ENCODE peak calls at places on chromosomes 13 and 19, in eight cellular contexts. D is SJSA1; Y is activated CD4-positive, alpha-beta T cell treated with anti-CD3 and anti-CD28 coated beads, Interleukin-2, amount 10 ng/mL, durations not matched to agents 7 days and 5 days; E is activated T-cell treated with anti-CD3 and anti-CD28 coated beads, Interleukin-2, amount 50 U/mL, for 1 hour; O is sigmoid colon; T is NCI-H1092 treated with DMSO at 0.1 percent for 48 hours; U is activated naive CD8-positive, alpha-beta T cell treated with anti-CD3 and anti-CD28 coated beads for 36 hours; M is hippocampal formation. G is an unnamed sample.

GRCh38 chr13:42574011-42574410 is at the start of gene TNFSF11:
- DNase-seq in D (no peak), Y (no peak), E (peak), O (no peak), T (no peak), U (peak), M (no peak), G (no peak)

GRCh38 chr19:54707932-54708331 is 16.3 kb upstream of the KIR3DL3 start:
- DNase-seq in D (no peak), Y (peak), E (no peak), O (no peak), T (no peak), U (peak), M (no peak), G (no peak)

GRCh38 chr13:112761701-112762689 is 72.2 kb downstream of the ATP11A start:
- DNase-seq in D (no peak), Y (no peak), E (no peak), O (no peak), T (no peak), U (no peak), M (no peak), G (no peak)

GRCh38 chr13:37618554-37618953 is 20.0 kb upstream of the POSTN start:
- DNase-seq in D (no peak), Y (no peak), E (no peak), O (no peak), T (no peak), U (no peak), M (no peak), G (no peak)

GRCh38 chr19:6233827-6234511 is 45.8 kb downstream of the MLLT1 start:
- DNase-seq in D (no peak), Y (no peak), E (no peak), O (no peak), T (peak), U (no peak), M (no peak), G (no peak)

GRCh38 chr13:33119886-33120543 is 103.8 kb downstream of the KL start:
- DNase-seq in D (no peak), Y (no peak), E (no peak), O (no peak), T (no peak), U (no peak), M (no peak), G (no peak)

GRCh38 chr19:23440207-23440606 is 44.9 kb upstream of the ZNF91 start:
- DNase-seq in D (no peak), Y (no peak), E (no peak), O (no peak), T (no peak), U (no peak), M (no peak), G (no peak)

GRCh38 chr13:50421457-50422130 is 406.4 kb downstream of the KCNRG start:
- DNase-seq in D (no peak), Y (no peak), E (no peak), O (no peak), T (no peak), U (no peak), M (no peak), G (no peak)

GRCh38 chr19:7152568-7152967 is 83.1 kb downstream of the ZNF557 start:
- DNase-seq in D (no peak), Y (no peak), E (no peak), O (peak), T (no peak), U (no peak), M (no peak), G (no peak)

GRCh38 chr19:42831221-42832019 is 48.1 kb downstream of the PSG1 start:
- DNase-seq in D (no peak), Y (no peak), E (no peak), O (no peak), T (no peak), U (no peak), M (no peak), G (no peak)

GRCh38 chr19:32869369-32870153 is at the start of gene SLC7A9:
- DNase-seq in D (no peak), Y (no peak), E (no peak), O (peak), T (no peak), U (no peak), M (no peak), G (peak)

GRCh38 chr13:91158015-91158390 is 189.5 kb upstream of the MIR17HG start:
- DNase-seq in D (no peak), Y (no peak), E (no peak), O (no peak), T (no peak), U (no peak), M (no peak), G (no peak)

GRCh38 chr19:45404557-45405434 is at the start of gene PPP1R13L:
- DNase-seq in D (no peak), Y (peak), E (peak), O (peak), T (peak), U (peak), M (no peak), G (no peak)

GRCh38 chr19:33868821-33869412 is 72.2 kb downstream of the KCTD15 start:
- DNase-seq in D (peak), Y (no peak), E (no peak), O (peak), T (no peak), U (no peak), M (peak), G (peak)

GRCh38 chr13:19324325-19324724 is 142.7 kb upstream of the TUBA3C start:
- DNase-seq in D (no peak), Y (no peak), E (no peak), O (no peak), T (no peak), U (no peak), M (no peak), G (no peak)

GRCh38 chr19:27962260-27962659 is 1250.7 kb downstream of the UQCRFS1 start:
- DNase-seq in D (no peak), Y (no peak), E (no peak), O (no peak), T (no peak), U (no peak), M (no peak), G (no peak)

G was measured in mesenteric fat pad.